ENCODE peak calls at places on chromosomes 7 and 10, in seven cellular contexts. Q is neural progenitor cell, J is MM.1S, W is GM23338, E is GM23248, O is PC-3, A is HCT116. I is an unnamed sample.

GRCh38 chr10:1643161-1643910 is 94.0 kb downstream of the ADARB2 start:
- DNase-seq in Q (peak), J (peak), W (peak), E (peak), O (peak), A (no peak), I (peak)

GRCh38 chr10:16832351-16833080 is 15.3 kb upstream of the RSU1 start:
- DNase-seq in Q (no peak), J (no peak), W (no peak), E (peak), O (peak), A (no peak), I (no peak)

GRCh38 chr7:99224263-99224947 is 16.5 kb upstream of the KPNA7 start:
- DNase-seq in Q (no peak), J (no peak), W (no peak), E (peak), O (peak), A (peak), I (peak)

GRCh38 chr7:90788057-90788456 is 191.9 kb downstream of the CDK14 start:
- DNase-seq in Q (peak), J (no peak), W (no peak), E (no peak), O (no peak), A (no peak), I (no peak)

GRCh38 chr7:120412139-120412538 is 139.2 kb downstream of the KCND2 start:
- DNase-seq in Q (no peak), J (no peak), W (no peak), E (no peak), O (no peak), A (no peak), I (no peak)

GRCh38 chr10:29926649-29927048 is 132.7 kb downstream of the JCAD start:
- DNase-seq in Q (peak), J (no peak), W (peak), E (peak), O (peak), A (no peak), I (peak)

GRCh38 chr7:149727541-149728476 is 45.6 kb downstream of the ZNF467 start:
- DNase-seq in Q (no peak), J (no peak), W (no peak), E (no peak), O (no peak), A (no peak), I (no peak)

GRCh38 chr10:123945506-123945905 is 53.9 kb upstream of the CPXM2 start:
- DNase-seq in Q (no peak), J (no peak), W (peak), E (peak), O (peak), A (peak), I (peak)

GRCh38 chr7:151709141-151710038 is 167.5 kb downstream of the PRKAG2 start:
- DNase-seq in Q (no peak), J (no peak), W (no peak), E (no peak), O (no peak), A (no peak), I (no peak)

GRCh38 chr10:124561206-124561605 is 99.6 kb downstream of the LHPP start:
- DNase-seq in Q (no peak), J (no peak), W (no peak), E (no peak), O (no peak), A (no peak), I (no peak)

GRCh38 chr7:155938129-155938528 is 125.9 kb upstream of the SHH start:
- DNase-seq in Q (no peak), J (no peak), W (no peak), E (no peak), O (no peak), A (no peak), I (no peak)

GRCh38 chr10:7194571-7194970 is 216.3 kb downstream of the SFMBT2 start:
- DNase-seq in Q (no peak), J (no peak), W (no peak), E (no peak), O (no peak), A (no peak), I (no peak)

GRCh38 chr7:29138588-29138987 is 7.7 kb downstream of the CPVL start:
- DNase-seq in Q (no peak), J (no peak), W (no peak), E (no peak), O (no peak), A (no peak), I (no peak)
- TF ChIP-seq EZH2phosphoT487 in Q (no peak), J (no peak), W (no peak), E (no peak), O (no peak), A (no peak), I (no peak)

GRCh38 chr10:87819274-87819585 is 1.2 kb upstream of the ATAD1 start:
- DNase-seq in Q (no peak), J (no peak), W (no peak), E (no peak), O (no peak), A (no peak), I (no peak)
- TF ChIP-seq EZH2 in Q (no peak), J (no peak), W (no peak), E (no peak), O (no peak), A (no peak), I (no peak)

DNA sequence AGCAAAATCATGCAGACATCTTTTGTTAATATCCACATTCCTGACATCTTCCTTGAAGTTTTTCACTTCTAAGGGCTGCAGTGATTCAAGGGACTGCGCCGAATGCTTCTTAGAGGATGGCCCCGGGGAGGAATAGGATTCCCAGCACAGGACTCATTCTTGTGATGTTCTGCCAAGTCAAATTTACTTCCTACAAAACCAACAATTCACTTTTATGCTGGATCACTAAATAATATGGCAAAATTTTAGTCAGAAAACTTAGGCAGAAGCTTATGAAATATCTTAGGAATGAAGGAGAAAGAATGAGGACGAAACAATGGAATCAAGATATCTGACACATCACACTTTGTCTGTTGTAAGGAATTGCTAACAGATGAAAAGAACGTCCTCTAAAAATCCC is 151.6 kb downstream of the JAZF1 start:
- DNase-seq in Q (no peak), J (no peak), W (no peak), E (peak), O (no peak), A (no peak), I (no peak)
- TF ChIP-seq EZH2phosphoT487 in Q (no peak), J (no peak), W (no peak), E (no peak), O (no peak), A (no peak), I (no peak)

GRCh38 chr10:107160866-107161265 is 3.6 kb downstream of the SORCS1 start:
- DNase-seq in Q (no peak), J (no peak), W (no peak), E (no peak), O (no peak), A (no peak), I (no peak)

GRCh38 chr10:107163086-107163880 is 1.2 kb downstream of the SORCS1 start:
- DNase-seq in Q (peak), J (no peak), W (peak), E (peak), O (no peak), A (no peak), I (peak)

GRCh38 chr10:107165007-107165406 is 501 bp upstream of the SORCS1 start:
- DNase-seq in Q (peak), J (no peak), W (peak), E (no peak), O (no peak), A (no peak), I (no peak)

GRCh38 chr10:107166378-107166777 is 1.9 kb upstream of the SORCS1 start:
- DNase-seq in Q (peak), J (no peak), W (peak), E (no peak), O (peak), A (no peak), I (no peak)

GRCh38 chr10:107163904-107164861 is at the start of gene SORCS1:
- DNase-seq in Q (peak), J (no peak), W (peak), E (peak), O (no peak), A (no peak), I (peak)
- TF ChIP-seq EZH2 in Q (no peak), J (no peak), W (no peak), E (no peak), O (no peak), A (no peak), I (no peak)

GRCh38 chr7:135842446-135843175 is 94.0 kb upstream of the FAM180A start:
- DNase-seq in Q (no peak), J (no peak), W (no peak), E (peak), O (no peak), A (no peak), I (no peak)

GRCh38 chr7:135843214-135843613 is 94.6 kb upstream of the FAM180A start:
- DNase-seq in Q (no peak), J (no peak), W (no peak), E (peak), O (no peak), A (no peak), I (no peak)

GRCh38 chr7:135834262-135834661 is 85.6 kb upstream of the FAM180A start:
- DNase-seq in Q (no peak), J (no peak), W (no peak), E (no peak), O (no peak), A (no peak), I (no peak)

GRCh38 chr7:135833642-135834041 is 85.0 kb upstream of the FAM180A start:
- DNase-seq in Q (no peak), J (no peak), W (no peak), E (no peak), O (no peak), A (no peak), I (no peak)

GRCh38 chr7:135837675-135838074 is 89.1 kb upstream of the FAM180A start:
- DNase-seq in Q (no peak), J (no peak), W (no peak), E (no peak), O (no peak), A (no peak), I (no peak)
- TF ChIP-seq EZH2phosphoT487 in Q (no peak), J (no peak), W (no peak), E (no peak), O (no peak), A (no peak), I (no peak)

GRCh38 chr10:47299989-47300931 is at the start of gene GDF10:
- DNase-seq in Q (peak), J (no peak), W (peak), E (peak), O (no peak), A (no peak), I (peak)
- TF ChIP-seq EZH2 in Q (peak), J (no peak), W (peak), E (no peak), O (no peak), A (no peak), I (peak)